ENCODE peak calls at places on chromosomes 3 and 15, in five cellular contexts. One of them, this sample, is unnamed.

GRCh38 chr3:29247088-29247745 is 33.7 kb upstream of the RBMS3 start:
- DNase-seq in K562: no peak
- DNase-seq in HL-60: no peak
- DNase-seq in SK-N-SH: no peak
- DNase-seq in HepG2: no peak
- DNase-seq in this sample: no peak

GRCh38 chr3:158528306-158528705 is 42.7 kb upstream of the MLF1 start:
- DNase-seq in SK-N-SH: peak; percentile 32
- DNase-seq in K562: no peak
- DNase-seq in HL-60: no peak
- DNase-seq in HepG2: no peak
- DNase-seq in this sample: no peak

GRCh38 chr15:62564889-62565288 is 399.8 kb upstream of the C2CD4B start:
- DNase-seq in SK-N-SH: peak; percentile 29
- DNase-seq in K562: no peak
- DNase-seq in HepG2: no peak
- DNase-seq in HL-60: no peak
- DNase-seq in this sample: no peak

GRCh38 chr3:145716519-145716918 is 444.5 kb downstream of the PLOD2 start:
- DNase-seq in HepG2: no peak
- DNase-seq in K562: no peak
- DNase-seq in HL-60: no peak
- DNase-seq in SK-N-SH: no peak
- DNase-seq in this sample: no peak

GRCh38 chr3:197516517-197516889 is 39.3 kb downstream of the BDH1 start:
- DNase-seq in HepG2: peak; percentile 78
- DNase-seq in HL-60: no peak
- DNase-seq in SK-N-SH: no peak
- DNase-seq in K562: peak; percentile 57
- DNase-seq in this sample: no peak

GRCh38 chr15:42071717-42072116 is 22.6 kb downstream of the PLA2G4D start:
- DNase-seq in K562: no peak
- DNase-seq in HepG2: no peak
- DNase-seq in SK-N-SH: no peak
- DNase-seq in HL-60: no peak
- DNase-seq in this sample: no peak

GRCh38 chr3:10732292-10732691 is 83.7 kb upstream of the SLC6A11 start:
- DNase-seq in HepG2: no peak
- DNase-seq in HL-60: no peak
- DNase-seq in SK-N-SH: no peak
- DNase-seq in K562: no peak
- DNase-seq in this sample: no peak

GRCh38 chr15:62569460-62570404 is 404.6 kb upstream of the C2CD4B start:
- DNase-seq in HepG2: peak; percentile 97
- DNase-seq in HL-60: peak; percentile 55
- DNase-seq in SK-N-SH: peak; percentile 25
- DNase-seq in K562: no peak
- DNase-seq in this sample: no peak

GRCh38 chr15:78322243-78322642 is 17.9 kb upstream of the CRABP1 start:
- DNase-seq in HepG2: no peak
- DNase-seq in HL-60: no peak
- DNase-seq in K562: no peak
- DNase-seq in SK-N-SH: peak; percentile 81
- DNase-seq in this sample: no peak

GRCh38 chr3:114308830-114309229 is 15.0 kb downstream of the TIGIT start:
- DNase-seq in K562: no peak
- DNase-seq in HepG2: no peak
- DNase-seq in SK-N-SH: no peak
- DNase-seq in HL-60: no peak
- DNase-seq in this sample: no peak

GRCh38 chr3:160478338-160478737 is 28.8 kb upstream of the TRIM59 start:
- DNase-seq in HL-60: no peak
- DNase-seq in SK-N-SH: no peak
- DNase-seq in HepG2: no peak
- DNase-seq in K562: no peak
- DNase-seq in this sample: no peak

GRCh38 chr3:134388748-134389485 is 14.7 kb upstream of the AMOTL2 start:
- DNase-seq in K562: no peak
- DNase-seq in HepG2: no peak
- DNase-seq in SK-N-SH: no peak
- DNase-seq in HL-60: no peak
- DNase-seq in this sample: no peak

GRCh38 chr15:80093854-80094418 is 34.5 kb downstream of the ZFAND6 start:
- DNase-seq in SK-N-SH: peak; percentile 23
- DNase-seq in HepG2: no peak
- DNase-seq in HL-60: no peak
- DNase-seq in K562: peak; percentile 15
- DNase-seq in this sample: no peak

GRCh38 chr3:64399205-64399800 is 174.0 kb upstream of the PRICKLE2 start:
- DNase-seq in SK-N-SH: peak; percentile 58
- DNase-seq in HL-60: peak; percentile 9
- DNase-seq in HepG2: peak; percentile 21
- DNase-seq in K562: peak; percentile 13
- DNase-seq in this sample: no peak

GRCh38 chr15:49589030-49589429 is 31.6 kb downstream of the FAM227B start:
- DNase-seq in HL-60: no peak
- DNase-seq in HepG2: no peak
- DNase-seq in SK-N-SH: no peak
- DNase-seq in K562: no peak
- DNase-seq in this sample: no peak

GRCh38 chr3:89628856-89629255 is 521.4 kb downstream of the EPHA3 start:
- DNase-seq in HepG2: no peak
- DNase-seq in K562: no peak
- DNase-seq in SK-N-SH: no peak
- DNase-seq in HL-60: no peak
- DNase-seq in this sample: no peak

GRCh38 chr3:100737334-100737733 is 28.0 kb downstream of the TFG start:
- DNase-seq in K562: peak; percentile 13
- DNase-seq in HL-60: peak; percentile 2
- DNase-seq in HepG2: no peak
- DNase-seq in SK-N-SH: peak; percentile 24
- DNase-seq in this sample: no peak

GRCh38 chr15:96468036-96468435 is 137.5 kb downstream of the NR2F2 start:
- DNase-seq in HL-60: no peak
- DNase-seq in SK-N-SH: no peak
- DNase-seq in HepG2: no peak
- DNase-seq in K562: no peak
- DNase-seq in this sample: no peak

GRCh38 chr3:21893250-21893649 is 142.2 kb upstream of the ZNF385D start:
- DNase-seq in HL-60: no peak
- DNase-seq in SK-N-SH: no peak
- DNase-seq in HepG2: no peak
- DNase-seq in K562: no peak
- DNase-seq in this sample: no peak

GRCh38 chr15:99104788-99105515 is at the start of gene SYNM:
- DNase-seq in HL-60: peak; percentile 45
- DNase-seq in SK-N-SH: peak; percentile 98
- DNase-seq in HepG2: peak; percentile 72
- DNase-seq in K562: peak; percentile 84
- DNase-seq in this sample: no peak

DNA sequence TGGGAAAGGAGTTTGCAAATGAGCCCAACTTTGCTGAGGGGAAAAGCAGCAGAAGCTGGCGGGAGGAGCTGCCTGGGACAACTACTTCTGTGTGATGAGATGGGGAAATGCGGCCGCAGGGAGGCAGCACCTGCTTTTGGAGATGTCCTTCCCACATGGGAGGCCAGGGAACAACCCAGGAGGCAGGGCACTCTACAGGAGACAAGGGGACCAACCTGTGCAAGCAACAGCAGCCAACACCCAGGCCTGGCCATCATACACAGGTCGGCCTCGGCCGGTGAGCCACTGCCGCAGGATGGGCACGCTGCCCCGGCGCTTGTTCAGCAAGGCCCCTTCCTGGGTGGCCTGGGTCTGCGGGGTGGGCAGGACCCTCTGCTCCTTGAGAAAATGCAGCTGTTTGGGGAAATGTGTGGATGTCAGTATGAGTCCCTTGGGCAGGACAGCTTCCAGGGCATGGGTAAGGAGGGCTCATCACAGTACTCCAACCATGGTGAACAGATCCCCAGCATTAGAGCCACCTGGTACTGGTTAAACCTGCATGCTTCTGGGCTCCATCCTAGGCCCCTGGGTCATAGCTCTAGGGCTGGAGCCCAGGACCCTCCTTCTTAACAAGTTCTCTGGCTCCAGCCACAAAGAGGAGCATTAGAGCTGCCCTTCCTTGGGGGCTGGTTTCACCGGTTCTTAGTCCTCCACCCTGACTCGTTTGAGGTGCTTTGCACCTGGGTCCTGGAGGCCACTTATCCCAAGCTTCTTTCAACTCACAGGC is 11.6 kb downstream of the EPB42 start:
- DNase-seq in SK-N-SH: no peak
- DNase-seq in HL-60: peak; percentile 59
- DNase-seq in K562: peak; percentile 78
- DNase-seq in HepG2: peak; percentile 41
- DNase-seq in this sample: no peak
- TF ChIP-seq REST in SK-N-SH: no peak
- TF ChIP-seq REST in HL-60: no peak
- TF ChIP-seq REST in K562: no peak
- TF ChIP-seq REST in HepG2: no peak
- TF ChIP-seq REST in this sample: no peak

DNA sequence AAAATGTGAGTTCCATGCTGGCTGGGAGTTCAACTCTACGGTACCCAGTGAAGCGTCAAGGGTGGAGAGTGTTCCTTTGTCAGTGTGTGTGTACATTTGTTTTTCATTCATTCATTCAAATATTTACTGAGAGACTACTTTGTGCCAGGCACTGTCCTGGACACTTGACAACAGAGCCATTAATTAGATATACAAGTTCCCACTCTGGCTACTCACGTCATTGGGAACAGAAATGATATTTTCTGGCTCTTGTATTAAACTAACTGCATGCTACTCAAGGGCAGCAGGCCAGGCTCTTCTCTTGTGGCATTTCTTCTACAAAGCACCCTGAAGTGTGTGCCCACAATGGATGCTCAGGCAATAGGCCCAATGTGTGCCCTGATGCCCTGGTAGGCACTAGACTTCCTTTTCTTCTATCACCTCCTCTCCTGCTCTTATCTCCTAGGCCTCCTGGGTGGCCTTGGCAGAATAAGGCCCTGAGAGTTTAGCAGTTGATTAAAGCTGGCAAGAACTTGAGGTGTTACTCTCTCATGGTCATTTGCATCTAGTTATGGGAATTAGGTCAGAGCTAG is 14.2 kb upstream of the SMAD3 start:
- DNase-seq in HepG2: no peak
- DNase-seq in K562: no peak
- DNase-seq in HL-60: no peak
- DNase-seq in SK-N-SH: no peak
- DNase-seq in this sample: no peak
- TF ChIP-seq GABPA in HepG2: no peak
- TF ChIP-seq GABPA in K562: no peak
- TF ChIP-seq GABPA in HL-60: no peak
- TF ChIP-seq GABPA in SK-N-SH: no peak
- TF ChIP-seq GABPA in this sample: no peak

GRCh38 chr3:162507397-162507796 is 1010.8 kb downstream of the OTOL1 start:
- DNase-seq in HL-60: no peak
- DNase-seq in HepG2: no peak
- DNase-seq in SK-N-SH: no peak
- DNase-seq in K562: no peak
- DNase-seq in this sample: no peak
- TF ChIP-seq REST in HL-60: no peak
- TF ChIP-seq REST in HepG2: no peak
- TF ChIP-seq REST in SK-N-SH: no peak
- TF ChIP-seq REST in K562: no peak
- TF ChIP-seq REST in this sample: no peak

DNA sequence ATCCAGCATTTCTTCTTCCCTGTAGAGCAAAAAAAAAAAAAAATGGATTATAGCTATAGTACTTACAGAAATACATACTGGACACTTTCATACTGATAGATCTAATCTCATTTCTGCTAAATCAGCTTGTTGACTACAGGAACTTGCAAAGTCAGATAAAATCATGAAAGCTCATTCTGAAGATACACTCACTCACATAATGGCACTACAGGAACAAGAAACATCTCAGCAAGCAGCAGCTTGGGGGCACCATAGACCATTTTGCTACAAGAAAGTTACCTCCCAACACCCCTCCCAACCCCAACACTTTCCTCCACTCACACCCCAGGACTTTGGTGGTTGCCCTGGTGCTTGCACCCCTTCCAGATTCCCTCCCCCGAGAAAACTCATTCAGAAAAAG is 4.6 kb downstream of the MYH15 start:
- DNase-seq in HL-60: no peak
- DNase-seq in HepG2: no peak
- DNase-seq in SK-N-SH: no peak
- DNase-seq in K562: peak; percentile 10
- DNase-seq in this sample: no peak
- TF ChIP-seq GABPA in HL-60: no peak
- TF ChIP-seq GABPA in HepG2: no peak
- TF ChIP-seq GABPA in SK-N-SH: no peak
- TF ChIP-seq GABPA in K562: no peak
- TF ChIP-seq GABPA in this sample: no peak

DNA sequence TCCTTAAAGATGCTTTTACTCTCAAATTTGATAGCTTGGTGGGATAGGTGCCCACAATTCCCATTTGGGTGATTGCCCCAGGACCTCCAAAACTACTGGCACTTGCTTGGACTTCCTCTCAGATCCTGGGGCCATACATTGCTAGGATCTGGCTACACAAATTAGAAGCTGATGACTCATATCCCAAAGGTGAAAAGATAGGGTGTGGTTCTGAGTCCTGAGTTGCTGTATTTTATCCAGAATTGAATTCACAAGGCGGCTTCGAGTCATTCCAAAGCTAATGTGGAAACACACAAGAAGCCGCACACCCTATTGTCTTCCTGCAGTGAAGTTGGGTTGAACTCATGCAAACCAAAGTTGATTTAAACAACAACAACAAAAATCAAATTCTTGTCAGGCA is 53.4 kb downstream of the DUT start:
- DNase-seq in K562: no peak
- DNase-seq in HepG2: no peak
- DNase-seq in SK-N-SH: no peak
- DNase-seq in HL-60: no peak
- DNase-seq in this sample: no peak
- TF ChIP-seq REST in K562: no peak
- TF ChIP-seq REST in HepG2: no peak
- TF ChIP-seq REST in SK-N-SH: no peak
- TF ChIP-seq REST in HL-60: no peak
- TF ChIP-seq REST in this sample: no peak

This sample was measured in GM12878.